ENCODE peak calls at places on chromosomes 3 and 15, in ten cellular contexts. P is heart left ventricle, V is breast epithelium, N is upper lobe of left lung, Z is sigmoid colon, T is esophagus squamous epithelium, G is A549, X is suprapubic skin, R is ovary, D is endothelial cell of umbilical vein. O is an unnamed sample.

GRCh38 chr3:149975919-149976318 is 5.2 kb upstream of the PFN2 start:
- DNase-seq in G (no peak), T (no peak), R (no peak), D (no peak), V (no peak), P (no peak), X (no peak), Z (no peak), N (no peak), O (no peak)

GRCh38 chr3:186669378-186670084 is 3.7 kb downstream of the HRG start:
- DNase-seq in P (no peak), G (peak), Z (no peak), D (no peak), T (no peak), R (no peak), N (peak), X (no peak), V (no peak), O (no peak)

GRCh38 chr3:140467104-140467577 is 210.7 kb upstream of the TRIM42 start:
- DNase-seq in T (no peak), X (no peak), P (no peak), R (no peak), G (peak), Z (no peak), N (peak), D (no peak), V (no peak), O (no peak)

GRCh38 chr3:53161345-53161819 is 373 bp downstream of the PRKCD start:
- DNase-seq in G (no peak), N (no peak), R (no peak), X (no peak), P (peak), V (no peak), T (no peak), Z (peak), D (peak), O (peak)

GRCh38 chr3:50165388-50166308 is 10.5 kb downstream of the SEMA3F start:
- DNase-seq in Z (no peak), D (peak), T (no peak), V (peak), P (peak), R (peak), X (no peak), N (no peak), G (no peak), O (peak)

GRCh38 chr15:87733005-87733404 is 523.5 kb downstream of the NTRK3 start:
- DNase-seq in P (no peak), T (no peak), G (no peak), R (no peak), D (no peak), N (no peak), V (no peak), X (no peak), Z (no peak), O (no peak)

GRCh38 chr3:193046369-193046768 is 128.7 kb upstream of the MB21D2 start:
- DNase-seq in G (no peak), N (no peak), P (no peak), X (no peak), D (no peak), R (no peak), T (no peak), Z (no peak), V (no peak), O (no peak)

GRCh38 chr3:126266291-126266840 is 86.0 kb upstream of the ALDH1L1 start:
- DNase-seq in R (peak), T (no peak), G (peak), N (no peak), Z (peak), X (no peak), D (no peak), V (peak), P (peak), O (peak)

GRCh38 chr15:63042879-63043340 is 363 bp downstream of the TPM1 start:
- DNase-seq in V (no peak), R (no peak), D (peak), T (no peak), X (no peak), Z (no peak), N (no peak), P (peak), G (no peak), O (no peak)

GRCh38 chr3:152376351-152377183 is 107.8 kb downstream of the MBNL1 start:
- DNase-seq in R (no peak), V (no peak), T (no peak), N (peak), P (no peak), Z (no peak), D (peak), G (peak), X (no peak), O (no peak)

GRCh38 chr3:15783361-15783969 is 14.3 kb downstream of the ANKRD28 start:
- DNase-seq in T (no peak), V (no peak), D (peak), X (no peak), G (no peak), P (no peak), R (no peak), N (no peak), Z (no peak), O (no peak)

GRCh38 chr3:131796558-131796957 is 238.3 kb downstream of the CPNE4 start:
- DNase-seq in T (no peak), V (no peak), R (no peak), G (no peak), D (no peak), P (no peak), X (no peak), Z (no peak), N (no peak), O (no peak)

GRCh38 chr3:196378442-196378841 is 40.3 kb upstream of the TM4SF19 start:
- DNase-seq in X (no peak), D (no peak), T (no peak), R (no peak), P (no peak), Z (no peak), N (no peak), G (no peak), V (no peak), O (no peak)

GRCh38 chr3:57696861-57697321 is 4.0 kb upstream of the DENND6A start:
- DNase-seq in R (no peak), P (no peak), V (no peak), X (no peak), G (no peak), T (no peak), D (no peak), N (no peak), Z (no peak), O (no peak)

GRCh38 chr3:2391876-2392275 is 293.2 kb downstream of the CNTN4 start:
- DNase-seq in R (no peak), G (no peak), V (no peak), X (no peak), P (no peak), T (no peak), Z (no peak), D (no peak), N (no peak), O (no peak)

GRCh38 chr3:37945803-37946530 is 44.6 kb upstream of the VILL start:
- DNase-seq in T (no peak), V (peak), G (peak), N (no peak), Z (no peak), D (peak), R (no peak), P (no peak), X (no peak), O (no peak)

GRCh38 chr15:39354188-39354587 is 226.7 kb upstream of the THBS1 start:
- DNase-seq in V (no peak), T (no peak), R (no peak), P (no peak), D (no peak), Z (no peak), N (no peak), G (no peak), X (no peak), O (no peak)

GRCh38 chr3:23820888-23821287 is 15.1 kb downstream of the UBE2E1 start:
- DNase-seq in G (no peak), D (no peak), V (no peak), T (no peak), N (no peak), R (no peak), Z (no peak), X (no peak), P (no peak), O (no peak)

GRCh38 chr3:197186887-197187588 is 111.4 kb downstream of the DLG1 start:
- DNase-seq in T (no peak), R (no peak), Z (no peak), V (no peak), G (peak), D (peak), N (no peak), X (no peak), P (no peak), O (no peak)

GRCh38 chr3:67526246-67526645 is 128.2 kb downstream of the SUCLG2 start:
- DNase-seq in N (no peak), V (no peak), P (no peak), Z (no peak), R (no peak), G (no peak), X (no peak), T (no peak), D (no peak), O (no peak)

GRCh38 chr15:40565333-40566238 is 744 bp upstream of the CCDC32 start:
- DNase-seq in X (no peak), G (no peak), T (no peak), P (no peak), Z (no peak), D (no peak), V (no peak), R (no peak), N (no peak), O (no peak)

GRCh38 chr15:92614301-92614700 is 41.3 kb downstream of the FAM174B start:
- DNase-seq in G (no peak), R (no peak), Z (peak), D (no peak), X (no peak), N (no peak), V (peak), P (no peak), T (no peak), O (no peak)

GRCh38 chr3:188266581-188267274 is 112.8 kb downstream of the LPP start:
- DNase-seq in G (no peak), D (peak), X (no peak), P (no peak), N (peak), V (peak), Z (peak), R (no peak), T (no peak), O (peak)
- TF ChIP-seq POLR2A in G (no peak), D (no peak), X (peak), P (no peak), N (peak), V (no peak), Z (no peak), R (peak), T (no peak), O (no peak)

GRCh38 chr15:69078638-69079037 is 64.1 kb downstream of the NOX5 start:
- DNase-seq in R (no peak), Z (no peak), X (no peak), P (no peak), G (no peak), T (no peak), N (no peak), D (no peak), V (no peak), O (no peak)

GRCh38 chr15:69071265-69071664 is 56.8 kb downstream of the NOX5 start:
- DNase-seq in G (no peak), N (no peak), Z (peak), T (no peak), X (peak), D (no peak), R (no peak), V (no peak), P (no peak), O (no peak)

GRCh38 chr15:69074011-69074842 is 59.7 kb downstream of the NOX5 start:
- DNase-seq in P (peak), T (no peak), V (peak), X (peak), Z (peak), R (peak), N (peak), D (peak), G (peak), O (peak)

GRCh38 chr15:69075467-69075866 is 61.0 kb downstream of the NOX5 start:
- DNase-seq in D (no peak), N (no peak), X (no peak), V (no peak), R (no peak), Z (no peak), G (no peak), P (no peak), T (no peak), O (no peak)

GRCh38 chr15:69074843-69075224 is 60.3 kb downstream of the NOX5 start:
- DNase-seq in Z (peak), D (peak), T (no peak), X (no peak), V (no peak), R (no peak), N (peak), P (no peak), G (peak), O (no peak)
- H3K4me3 ChIP-seq in Z (peak), D (no peak), T (peak), X (peak), V (peak), R (peak), N (peak), P (peak), G (peak), O (no peak)

GRCh38 chr3:128544190-128544589 is 51.2 kb upstream of the GATA2 start:
- DNase-seq in G (no peak), T (no peak), V (no peak), D (no peak), P (no peak), X (no peak), R (no peak), Z (no peak), N (no peak), O (no peak)
- TF ChIP-seq POLR2A in G (no peak), T (no peak), V (no peak), D (no peak), P (no peak), X (no peak), R (no peak), Z (no peak), N (no peak), O (no peak)

GRCh38 chr3:18366258-18366657 is 58.9 kb downstream of the SATB1 start:
- DNase-seq in Z (no peak), N (no peak), R (no peak), G (no peak), X (no peak), D (no peak), V (no peak), P (no peak), T (no peak), O (no peak)

GRCh38 chr3:18369561-18370185 is 55.5 kb downstream of the SATB1 start:
- DNase-seq in X (no peak), G (no peak), P (no peak), V (no peak), N (no peak), R (no peak), T (no peak), D (no peak), Z (no peak), O (no peak)

GRCh38 chr3:18372786-18373405 is 52.2 kb downstream of the SATB1 start:
- DNase-seq in V (no peak), X (no peak), D (no peak), N (no peak), R (no peak), Z (no peak), T (no peak), P (no peak), G (no peak), O (no peak)

GRCh38 chr3:18370672-18371071 is 54.5 kb downstream of the SATB1 start:
- DNase-seq in Z (no peak), T (no peak), G (no peak), N (no peak), D (no peak), R (no peak), P (no peak), X (no peak), V (no peak), O (no peak)
- H3K4me3 ChIP-seq in Z (no peak), T (no peak), G (no peak), N (no peak), D (no peak), R (no peak), P (no peak), X (no peak), V (no peak), O (no peak)

DNA sequence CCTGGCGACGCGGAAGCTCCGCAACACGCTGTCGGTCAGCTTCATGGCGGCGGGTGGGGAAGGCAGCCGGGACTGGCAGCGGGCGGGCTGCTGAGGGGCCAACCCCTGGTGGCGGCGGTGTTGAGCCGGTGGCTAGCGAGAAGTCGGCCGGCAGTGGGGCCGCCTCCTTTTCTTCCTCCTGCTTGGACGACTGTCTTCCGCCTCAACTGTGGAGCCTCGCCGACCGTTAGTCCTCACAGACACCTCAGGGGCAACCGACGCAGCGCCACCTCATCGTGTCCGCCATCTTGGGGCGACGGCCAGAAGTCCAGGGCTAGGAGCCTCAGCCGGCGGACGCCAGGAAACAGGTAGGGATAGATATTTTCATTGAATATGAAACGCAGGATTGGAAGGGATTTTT is 875.1 kb downstream of the NSUN3 start:
- DNase-seq in D (no peak), N (no peak), Z (no peak), V (no peak), X (no peak), G (no peak), T (no peak), R (no peak), P (no peak), O (peak)
- TF ChIP-seq POLR2A in D (no peak), N (no peak), Z (no peak), V (no peak), X (no peak), G (no peak), T (no peak), R (no peak), P (no peak), O (no peak)